ENCODE peak calls at places on chromosomes 16 and 17, in four cellular contexts. Y, E, J and L are unnamed samples.

GRCh38 chr16:81444448-81445121 is at the start of gene CMIP:
- DNase-seq in Y (peak), J (peak), E (peak), L (peak)

GRCh38 chr17:38742431-38743308 is 5.5 kb downstream of the PCGF2 start:
- DNase-seq in E (peak), J (no peak), Y (peak), L (no peak)

GRCh38 chr17:48131216-48131824 is 23.8 kb downstream of the SNX11 start:
- DNase-seq in J (peak), Y (peak), E (peak), L (no peak)

GRCh38 chr17:75367312-75367711 is 38.2 kb downstream of the GRB2 start:
- DNase-seq in E (no peak), J (no peak), Y (no peak), L (no peak)

GRCh38 chr16:3170440-3171180 is 17.4 kb upstream of the OR1F1 start:
- DNase-seq in Y (no peak), E (no peak), J (no peak), L (no peak)

GRCh38 chr17:41967141-41967920 is 736 bp downstream of the CNP start:
- DNase-seq in E (no peak), Y (no peak), J (no peak), L (peak)

GRCh38 chr17:17684901-17685774 is 3.9 kb downstream of the RAI1 start:
- DNase-seq in J (peak), E (no peak), Y (peak), L (no peak)

GRCh38 chr16:25177831-25178688 is 38.7 kb upstream of the AQP8 start:
- DNase-seq in J (no peak), E (no peak), Y (peak), L (no peak)

GRCh38 chr17:17112628-17113200 is 70.5 kb downstream of the MPRIP start:
- DNase-seq in E (no peak), J (no peak), Y (no peak), L (no peak)

GRCh38 chr16:58198022-58198683 is at the start of gene CSNK2A2:
- DNase-seq in E (peak), Y (peak), J (peak), L (peak)
- TF ChIP-seq CTCF in E (peak), Y (no peak), J (no peak), L (no peak)

GRCh38 chr17:35372846-35373531 is 432 bp downstream of the SLFN11 start:
- DNase-seq in E (no peak), J (peak), Y (peak), L (no peak)

GRCh38 chr17:35373532-35373983 is at the start of gene SLFN11:
- DNase-seq in E (peak), Y (peak), J (no peak), L (peak)

GRCh38 chr17:35373984-35374765 is 754 bp upstream of the SLFN11 start:
- DNase-seq in Y (peak), E (no peak), J (no peak), L (no peak)

GRCh38 chr17:35374766-35375344 is 1.4 kb upstream of the SLFN11 start:
- DNase-seq in E (no peak), Y (no peak), J (no peak), L (no peak)

GRCh38 chr17:35376245-35376644 is 2.8 kb upstream of the SLFN11 start:
- DNase-seq in Y (peak), J (no peak), E (no peak), L (no peak)
- H3K27ac ChIP-seq in Y (peak), J (no peak), E (no peak), L (no peak)

GRCh38 chr17:67549787-67550186 is 167.9 kb upstream of the NOL11 start:
- DNase-seq in E (no peak), Y (no peak), J (no peak), L (no peak)

GRCh38 chr17:67542219-67543114 is 165.4 kb downstream of the PITPNC1 start:
- DNase-seq in E (no peak), Y (no peak), J (no peak), L (no peak)

GRCh38 chr17:67546578-67547527 is 169.8 kb downstream of the PITPNC1 start:
- DNase-seq in J (no peak), Y (peak), E (no peak), L (no peak)

GRCh38 chr17:67548693-67549092 is 169.0 kb upstream of the NOL11 start:
- DNase-seq in J (no peak), E (no peak), Y (no peak), L (no peak)

GRCh38 chr17:67544364-67544763 is 167.3 kb downstream of the PITPNC1 start:
- DNase-seq in J (no peak), E (no peak), Y (no peak), L (peak)
- TF ChIP-seq CTCF in J (no peak), E (no peak), Y (no peak), L (no peak)

GRCh38 chr17:794876-795275 is 12.7 kb downstream of the MRM3 start:
- DNase-seq in J (peak), E (peak), Y (peak), L (peak)
- H3K27ac ChIP-seq in J (no peak), E (peak), Y (no peak), L (peak)